ENCODE peak calls at places on chromosomes 16 and 17, in five cellular contexts. R, H, D, I and L are unnamed samples.
A peak's percentile ranks its signal among the peaks of the same experiment; 100 is the strongest.

GRCh38 chr17:38606646-38607611 is 1.2 kb upstream of the SRCIN1 start:
- DNase-seq in R (no peak), H (peak; percentile 89), D (no peak), I (no peak), L (peak; percentile 55)

GRCh38 chr17:82356845-82357355 is 2.1 kb upstream of the TEX19 start:
- DNase-seq in R (no peak), H (no peak), D (no peak), I (no peak), L (no peak)

GRCh38 chr17:67993998-67994361 is 2.3 kb downstream of the C17orf58 start:
- DNase-seq in R (peak; percentile 36), H (peak; percentile 54), D (no peak), I (no peak), L (no peak)

GRCh38 chr17:41837761-41838538 is at the start of gene KLHL10:
- DNase-seq in R (no peak), H (no peak), D (no peak), I (no peak), L (no peak)

GRCh38 chr16:15899538-15900100 is 11.2 kb upstream of the CEP20 start:
- DNase-seq in R (no peak), H (no peak), D (peak; percentile 61), I (peak; percentile 98), L (no peak)

GRCh38 chr17:7440113-7440822 is 956 bp downstream of the FGF11 start:
- DNase-seq in R (peak; percentile 58), H (peak; percentile 84), D (peak; percentile 79), I (peak; percentile 44), L (peak; percentile 79)

GRCh38 chr17:49717371-49717841 is 9.6 kb upstream of the SLC35B1 start:
- DNase-seq in R (no peak), H (peak; percentile 49), D (no peak), I (no peak), L (peak; percentile 33)

GRCh38 chr17:28501421-28502284 is 4.5 kb upstream of the FOXN1 start:
- DNase-seq in R (no peak), H (no peak), D (no peak), I (no peak), L (no peak)

GRCh38 chr16:22813223-22813945 is 578 bp upstream of the HS3ST2 start:
- DNase-seq in R (peak; percentile 71), H (peak; percentile 57), D (peak; percentile 76), I (peak; percentile 93), L (peak; percentile 73)

GRCh38 chr17:39674702-39675389 is 6.6 kb downstream of the PNMT start:
- DNase-seq in R (no peak), H (peak; percentile 71), D (no peak), I (no peak), L (peak; percentile 69)